ENCODE peak calls at places on chromosome 16, in seven cellular contexts. One of them, this sample, is unnamed.

GRCh38 chr16:1876468-1876867 is 4.5 kb upstream of the MEIOB start:
- DNase-seq in CD8-positive, alpha-beta memory T cell: no peak
- DNase-seq in kidney epithelial cell: no peak
- DNase-seq in PC-3: no peak
- DNase-seq in tibial artery: no peak
- DNase-seq in ovary: no peak
- DNase-seq in IMR-90: no peak
- DNase-seq in this sample: no peak

GRCh38 chr16:28974007-28974436 is 556 bp upstream of the SPNS1 start:
- DNase-seq in kidney epithelial cell: no peak
- DNase-seq in ovary: peak; percentile 60
- DNase-seq in CD8-positive, alpha-beta memory T cell: no peak
- DNase-seq in IMR-90: peak; percentile 65
- DNase-seq in PC-3: peak; percentile 65
- DNase-seq in tibial artery: peak; percentile 50
- DNase-seq in this sample: peak; percentile 72

GRCh38 chr16:12147681-12148479 is 171.3 kb downstream of the SNX29 start:
- DNase-seq in kidney epithelial cell: no peak
- DNase-seq in CD8-positive, alpha-beta memory T cell: no peak
- DNase-seq in PC-3: peak; percentile 34
- DNase-seq in tibial artery: no peak
- DNase-seq in ovary: no peak
- DNase-seq in IMR-90: no peak
- DNase-seq in this sample: no peak

GRCh38 chr16:155031-155398 is 2.6 kb downstream of the HBZ start:
- DNase-seq in PC-3: no peak
- DNase-seq in kidney epithelial cell: no peak
- DNase-seq in CD8-positive, alpha-beta memory T cell: no peak
- DNase-seq in IMR-90: no peak
- DNase-seq in ovary: no peak
- DNase-seq in tibial artery: no peak
- DNase-seq in this sample: no peak

GRCh38 chr16:56265746-56266145 is 74.5 kb downstream of the GNAO1 start:
- DNase-seq in tibial artery: no peak
- DNase-seq in PC-3: no peak
- DNase-seq in IMR-90: no peak
- DNase-seq in CD8-positive, alpha-beta memory T cell: no peak
- DNase-seq in kidney epithelial cell: no peak
- DNase-seq in ovary: no peak
- DNase-seq in this sample: no peak

GRCh38 chr16:57060323-57061083 is 31.9 kb upstream of the CPNE2 start:
- DNase-seq in ovary: no peak
- DNase-seq in CD8-positive, alpha-beta memory T cell: no peak
- DNase-seq in kidney epithelial cell: no peak
- DNase-seq in PC-3: no peak
- DNase-seq in IMR-90: no peak
- DNase-seq in tibial artery: no peak
- DNase-seq in this sample: peak; percentile 44

GRCh38 chr16:59633996-59634579 is 900.0 kb upstream of the GOT2 start:
- DNase-seq in ovary: no peak
- DNase-seq in tibial artery: no peak
- DNase-seq in PC-3: peak; percentile 23
- DNase-seq in IMR-90: peak; percentile 83
- DNase-seq in CD8-positive, alpha-beta memory T cell: no peak
- DNase-seq in kidney epithelial cell: no peak
- DNase-seq in this sample: peak; percentile 16

GRCh38 chr16:9125658-9126492 is 34.4 kb downstream of the HAPSTR1 start:
- DNase-seq in tibial artery: no peak
- DNase-seq in ovary: no peak
- DNase-seq in IMR-90: no peak
- DNase-seq in kidney epithelial cell: no peak
- DNase-seq in CD8-positive, alpha-beta memory T cell: no peak
- DNase-seq in PC-3: no peak
- DNase-seq in this sample: no peak

GRCh38 chr16:10335681-10336080 is 50.2 kb upstream of the ATF7IP2 start:
- DNase-seq in CD8-positive, alpha-beta memory T cell: no peak
- DNase-seq in PC-3: no peak
- DNase-seq in kidney epithelial cell: no peak
- DNase-seq in ovary: no peak
- DNase-seq in IMR-90: no peak
- DNase-seq in tibial artery: no peak
- DNase-seq in this sample: no peak

GRCh38 chr16:63458842-63459241 is 1422.6 kb upstream of the CDH8 start:
- DNase-seq in IMR-90: no peak
- DNase-seq in ovary: no peak
- DNase-seq in CD8-positive, alpha-beta memory T cell: no peak
- DNase-seq in PC-3: no peak
- DNase-seq in tibial artery: no peak
- DNase-seq in kidney epithelial cell: no peak
- DNase-seq in this sample: no peak

GRCh38 chr16:23392223-23392600 is 60.8 kb downstream of the COG7 start:
- DNase-seq in CD8-positive, alpha-beta memory T cell: no peak
- DNase-seq in kidney epithelial cell: no peak
- DNase-seq in IMR-90: no peak
- DNase-seq in ovary: no peak
- DNase-seq in tibial artery: no peak
- DNase-seq in PC-3: no peak
- DNase-seq in this sample: no peak

GRCh38 chr16:10240854-10241613 is 58.8 kb upstream of the GRIN2A start:
- DNase-seq in CD8-positive, alpha-beta memory T cell: no peak
- DNase-seq in PC-3: peak; percentile 6
- DNase-seq in kidney epithelial cell: no peak
- DNase-seq in IMR-90: no peak
- DNase-seq in tibial artery: no peak
- DNase-seq in ovary: no peak
- DNase-seq in this sample: no peak

GRCh38 chr16:1651509-1652342 is 26.4 kb upstream of the JPT2 start:
- DNase-seq in CD8-positive, alpha-beta memory T cell: no peak
- DNase-seq in kidney epithelial cell: no peak
- DNase-seq in tibial artery: no peak
- DNase-seq in PC-3: peak; percentile 6
- DNase-seq in ovary: no peak
- DNase-seq in IMR-90: peak; percentile 4
- DNase-seq in this sample: no peak

GRCh38 chr16:68000024-68000423 is 740 bp upstream of the DPEP2 start:
- DNase-seq in PC-3: no peak
- DNase-seq in kidney epithelial cell: no peak
- DNase-seq in CD8-positive, alpha-beta memory T cell: no peak
- DNase-seq in IMR-90: no peak
- DNase-seq in tibial artery: no peak
- DNase-seq in ovary: no peak
- DNase-seq in this sample: no peak

GRCh38 chr16:57924514-57924913 is 46.4 kb downstream of the CNGB1 start:
- DNase-seq in ovary: no peak
- DNase-seq in PC-3: no peak
- DNase-seq in CD8-positive, alpha-beta memory T cell: no peak
- DNase-seq in kidney epithelial cell: no peak
- DNase-seq in IMR-90: no peak
- DNase-seq in tibial artery: no peak
- DNase-seq in this sample: peak; percentile 45

GRCh38 chr16:25108054-25108453 is 3.5 kb upstream of the LCMT1 start:
- DNase-seq in PC-3: peak; percentile 29
- DNase-seq in tibial artery: no peak
- DNase-seq in IMR-90: no peak
- DNase-seq in kidney epithelial cell: no peak
- DNase-seq in CD8-positive, alpha-beta memory T cell: no peak
- DNase-seq in ovary: no peak
- DNase-seq in this sample: no peak

GRCh38 chr16:83849434-83849833 is 41.7 kb downstream of the HSBP1 start:
- DNase-seq in CD8-positive, alpha-beta memory T cell: no peak
- DNase-seq in kidney epithelial cell: no peak
- DNase-seq in ovary: no peak
- DNase-seq in tibial artery: no peak
- DNase-seq in PC-3: no peak
- DNase-seq in IMR-90: no peak
- DNase-seq in this sample: no peak

GRCh38 chr16:1066584-1067172 is 5.9 kb upstream of the SSTR5 start:
- DNase-seq in CD8-positive, alpha-beta memory T cell: no peak
- DNase-seq in kidney epithelial cell: no peak
- DNase-seq in ovary: no peak
- DNase-seq in PC-3: no peak
- DNase-seq in IMR-90: no peak
- DNase-seq in tibial artery: no peak
- DNase-seq in this sample: no peak

GRCh38 chr16:82848013-82848412 is 221.2 kb downstream of the CDH13 start:
- DNase-seq in IMR-90: no peak
- DNase-seq in kidney epithelial cell: no peak
- DNase-seq in PC-3: no peak
- DNase-seq in CD8-positive, alpha-beta memory T cell: no peak
- DNase-seq in tibial artery: no peak
- DNase-seq in ovary: no peak
- DNase-seq in this sample: no peak

GRCh38 chr16:84380405-84380804 is 12.1 kb downstream of the ATP2C2 start:
- DNase-seq in tibial artery: no peak
- DNase-seq in kidney epithelial cell: no peak
- DNase-seq in ovary: no peak
- DNase-seq in IMR-90: no peak
- DNase-seq in PC-3: no peak
- DNase-seq in CD8-positive, alpha-beta memory T cell: no peak
- DNase-seq in this sample: no peak

GRCh38 chr16:25111403-25112166 is at the start of gene LCMT1:
- DNase-seq in kidney epithelial cell: peak; percentile 92
- DNase-seq in PC-3: peak; percentile 97
- DNase-seq in IMR-90: peak; percentile 97
- DNase-seq in ovary: peak; percentile 87
- DNase-seq in CD8-positive, alpha-beta memory T cell: peak; percentile 82
- DNase-seq in tibial artery: peak; percentile 93
- DNase-seq in this sample: peak; percentile 94

GRCh38 chr16:20023190-20023589 is 50.5 kb downstream of the GPR139 start:
- DNase-seq in PC-3: peak; percentile 41
- DNase-seq in CD8-positive, alpha-beta memory T cell: no peak
- DNase-seq in ovary: no peak
- DNase-seq in tibial artery: no peak
- DNase-seq in kidney epithelial cell: no peak
- DNase-seq in IMR-90: peak; percentile 17
- DNase-seq in this sample: no peak

GRCh38 chr16:81711609-81712329 is 67.3 kb upstream of the PLCG2 start:
- DNase-seq in kidney epithelial cell: peak; percentile 68
- DNase-seq in CD8-positive, alpha-beta memory T cell: no peak
- DNase-seq in PC-3: peak; percentile 83
- DNase-seq in ovary: peak; percentile 73
- DNase-seq in IMR-90: peak; percentile 92
- DNase-seq in tibial artery: no peak
- DNase-seq in this sample: peak; percentile 88

GRCh38 chr16:1779234-1779701 is 3.1 kb downstream of the SPSB3 start:
- DNase-seq in IMR-90: no peak
- DNase-seq in ovary: no peak
- DNase-seq in kidney epithelial cell: no peak
- DNase-seq in PC-3: no peak
- DNase-seq in tibial artery: no peak
- DNase-seq in CD8-positive, alpha-beta memory T cell: no peak
- DNase-seq in this sample: no peak

GRCh38 chr16:16033208-16033717 is 83.8 kb downstream of the ABCC1 start:
- DNase-seq in ovary: no peak
- DNase-seq in IMR-90: no peak
- DNase-seq in PC-3: no peak
- DNase-seq in tibial artery: no peak
- DNase-seq in CD8-positive, alpha-beta memory T cell: peak; percentile 26
- DNase-seq in kidney epithelial cell: no peak
- DNase-seq in this sample: no peak

DNA sequence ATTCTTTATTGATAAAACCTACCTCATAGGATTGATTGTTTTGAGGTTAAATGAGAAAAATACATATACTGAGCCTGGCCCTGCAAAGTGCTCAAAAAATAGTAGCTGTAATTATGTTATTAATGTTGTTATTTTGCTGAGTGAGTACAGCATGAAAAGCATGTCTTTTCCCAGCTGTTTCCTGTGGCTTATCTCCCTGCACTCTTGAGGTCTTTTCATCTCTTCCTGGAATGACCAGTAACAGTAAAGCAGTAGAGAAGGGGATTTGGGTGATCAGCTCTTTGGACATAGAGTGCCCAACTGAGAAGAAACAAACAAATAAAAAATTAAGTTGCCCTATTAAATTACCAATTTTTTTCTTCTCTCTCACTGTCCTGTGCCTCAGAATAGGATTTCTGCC is 53.7 kb downstream of the NFAT5 start:
- DNase-seq in kidney epithelial cell: no peak
- DNase-seq in PC-3: no peak
- DNase-seq in CD8-positive, alpha-beta memory T cell: no peak
- DNase-seq in tibial artery: no peak
- DNase-seq in ovary: no peak
- DNase-seq in IMR-90: no peak
- DNase-seq in this sample: no peak
- H3K4me3 ChIP-seq in kidney epithelial cell: no peak overlapping the region
- H3K4me3 ChIP-seq in PC-3: no peak overlapping the region
- H3K4me3 ChIP-seq in CD8-positive, alpha-beta memory T cell: no peak overlapping the region
- H3K4me3 ChIP-seq in tibial artery: no peak overlapping the region
- H3K4me3 ChIP-seq in ovary: no peak overlapping the region
- H3K4me3 ChIP-seq in IMR-90: no peak overlapping the region
- H3K4me3 ChIP-seq in this sample: no peak overlapping the region

GRCh38 chr16:50549561-50549915 is 1.3 kb downstream of the NKD1 start:
- DNase-seq in kidney epithelial cell: no peak
- DNase-seq in CD8-positive, alpha-beta memory T cell: no peak
- DNase-seq in PC-3: no peak
- DNase-seq in ovary: no peak
- DNase-seq in tibial artery: no peak
- DNase-seq in IMR-90: no peak
- DNase-seq in this sample: no peak

GRCh38 chr16:50547340-50547865 is 793 bp upstream of the NKD1 start:
- DNase-seq in CD8-positive, alpha-beta memory T cell: peak; percentile 78
- DNase-seq in ovary: peak; percentile 68
- DNase-seq in PC-3: peak; percentile 4
- DNase-seq in IMR-90: no peak
- DNase-seq in kidney epithelial cell: no peak
- DNase-seq in tibial artery: peak; percentile 44
- DNase-seq in this sample: no peak

GRCh38 chr16:50548659-50549560 is 714 bp downstream of the NKD1 start:
- DNase-seq in tibial artery: no peak
- DNase-seq in CD8-positive, alpha-beta memory T cell: no peak
- DNase-seq in kidney epithelial cell: no peak
- DNase-seq in IMR-90: no peak
- DNase-seq in PC-3: no peak
- DNase-seq in ovary: peak; percentile 58
- DNase-seq in this sample: no peak

GRCh38 chr16:50547944-50548658 is at the start of gene NKD1:
- DNase-seq in CD8-positive, alpha-beta memory T cell: peak; percentile 60
- DNase-seq in IMR-90: peak; percentile 9
- DNase-seq in tibial artery: peak; percentile 71
- DNase-seq in PC-3: peak; percentile 26
- DNase-seq in kidney epithelial cell: no peak
- DNase-seq in ovary: peak; percentile 86
- DNase-seq in this sample: peak; percentile 40

GRCh38 chr16:50546125-50546524 is 2.1 kb upstream of the NKD1 start:
- DNase-seq in ovary: no peak
- DNase-seq in CD8-positive, alpha-beta memory T cell: no peak
- DNase-seq in PC-3: no peak
- DNase-seq in tibial artery: no peak
- DNase-seq in kidney epithelial cell: no peak
- DNase-seq in IMR-90: no peak
- DNase-seq in this sample: no peak
- H3K27me3 ChIP-seq in ovary: no peaks in the 10 kb centered on the region
- H3K27me3 ChIP-seq in CD8-positive, alpha-beta memory T cell: no peaks in the 10 kb centered on the region
- H3K27me3 ChIP-seq in PC-3: peaks cover 42% of the 10 kb centered on the region
- H3K27me3 ChIP-seq in tibial artery: no peaks in the 10 kb centered on the region
- H3K27me3 ChIP-seq in kidney epithelial cell: peaks cover 36% of the 10 kb centered on the region
- H3K27me3 ChIP-seq in IMR-90: peaks cover 55% of the 10 kb centered on the region
- H3K27me3 ChIP-seq in this sample: peaks cover 11% of the 10 kb centered on the region

GRCh38 chr16:85673529-85674417 is 15.0 kb downstream of the GINS2 start:
- DNase-seq in kidney epithelial cell: no peak
- DNase-seq in CD8-positive, alpha-beta memory T cell: no peak
- DNase-seq in ovary: peak; percentile 65
- DNase-seq in tibial artery: no peak
- DNase-seq in IMR-90: peak; percentile 75
- DNase-seq in PC-3: no peak
- DNase-seq in this sample: peak; percentile 30
- H3K36me3 ChIP-seq in kidney epithelial cell: peaks cover 6% of the 10 kb centered on the region
- H3K36me3 ChIP-seq in CD8-positive, alpha-beta memory T cell: peaks cover 27% of the 10 kb centered on the region
- H3K36me3 ChIP-seq in ovary: no peaks in the 10 kb centered on the region
- H3K36me3 ChIP-seq in tibial artery: peaks cover 39% of the 10 kb centered on the region
- H3K36me3 ChIP-seq in IMR-90: peaks cover 39% of the 10 kb centered on the region
- H3K36me3 ChIP-seq in PC-3: peaks cover 37% of the 10 kb centered on the region
- H3K36me3 ChIP-seq in this sample: peaks cover 60% of the 10 kb centered on the region

GRCh38 chr16:65119905-65120341 is 1.9 kb downstream of the CDH11 start:
- DNase-seq in ovary: peak; percentile 64
- DNase-seq in CD8-positive, alpha-beta memory T cell: no peak
- DNase-seq in kidney epithelial cell: no peak
- DNase-seq in IMR-90: peak; percentile 76
- DNase-seq in tibial artery: peak; percentile 35
- DNase-seq in PC-3: peak; percentile 62
- DNase-seq in this sample: peak; percentile 4
- H3K4me3 ChIP-seq in ovary: peak overlapping the region; percentile 59
- H3K4me3 ChIP-seq in CD8-positive, alpha-beta memory T cell: no peak overlapping the region
- H3K4me3 ChIP-seq in kidney epithelial cell: peak overlapping the region; percentile 68
- H3K4me3 ChIP-seq in IMR-90: peak overlapping the region; percentile 96
- H3K4me3 ChIP-seq in tibial artery: peak overlapping the region; percentile 78
- H3K4me3 ChIP-seq in PC-3: peak overlapping the region; percentile 90
- H3K4me3 ChIP-seq in this sample: peak overlapping the region; percentile 60

This sample was measured in MG63.